ENCODE peak calls at places on chromosomes 6 and 20, in nine cellular contexts. One of them, this sample, is unnamed.

GRCh38 chr6:43636312-43636667 is 650 bp downstream of the MAD2L1BP start:
- DNase-seq in pancreas: no peak
- DNase-seq in lung: no peak
- DNase-seq in astrocyte of the spinal cord: no peak
- DNase-seq in mucosa of descending colon: no peak
- DNase-seq in RWPE2: no peak
- DNase-seq in fibroblast of mammary gland: peak
- DNase-seq in CD4-positive, alpha-beta T cell: no peak
- DNase-seq in CD8-positive, alpha-beta T cell: no peak
- DNase-seq in this sample: no peak

GRCh38 chr20:20820780-20821495 is 108.5 kb upstream of the RALGAPA2 start:
- DNase-seq in pancreas: no peak
- DNase-seq in lung: no peak
- DNase-seq in astrocyte of the spinal cord: no peak
- DNase-seq in mucosa of descending colon: no peak
- DNase-seq in RWPE2: no peak
- DNase-seq in fibroblast of mammary gland: no peak
- DNase-seq in CD4-positive, alpha-beta T cell: no peak
- DNase-seq in CD8-positive, alpha-beta T cell: no peak
- DNase-seq in this sample: no peak

GRCh38 chr6:152050451-152051195 is 243.1 kb downstream of the ESR1 start:
- DNase-seq in pancreas: no peak
- DNase-seq in lung: no peak
- DNase-seq in astrocyte of the spinal cord: no peak
- DNase-seq in mucosa of descending colon: no peak
- DNase-seq in RWPE2: no peak
- DNase-seq in fibroblast of mammary gland: no peak
- DNase-seq in CD4-positive, alpha-beta T cell: no peak
- DNase-seq in CD8-positive, alpha-beta T cell: no peak
- DNase-seq in this sample: no peak

GRCh38 chr20:62623488-62624324 is 18.6 kb upstream of the SLCO4A1 start:
- DNase-seq in pancreas: peak
- DNase-seq in lung: peak
- DNase-seq in astrocyte of the spinal cord: peak
- DNase-seq in mucosa of descending colon: peak
- DNase-seq in RWPE2: peak
- DNase-seq in fibroblast of mammary gland: peak
- DNase-seq in CD4-positive, alpha-beta T cell: peak
- DNase-seq in CD8-positive, alpha-beta T cell: peak
- DNase-seq in this sample: peak

GRCh38 chr6:40249935-40250334 is 315.7 kb upstream of the MOCS1 start:
- DNase-seq in pancreas: no peak
- DNase-seq in lung: no peak
- DNase-seq in astrocyte of the spinal cord: no peak
- DNase-seq in mucosa of descending colon: no peak
- DNase-seq in RWPE2: no peak
- DNase-seq in fibroblast of mammary gland: no peak
- DNase-seq in CD4-positive, alpha-beta T cell: no peak
- DNase-seq in CD8-positive, alpha-beta T cell: no peak
- DNase-seq in this sample: no peak

GRCh38 chr6:307874-308273 is 15.6 kb downstream of the DUSP22 start:
- DNase-seq in pancreas: no peak
- DNase-seq in lung: no peak
- DNase-seq in astrocyte of the spinal cord: no peak
- DNase-seq in mucosa of descending colon: no peak
- DNase-seq in RWPE2: no peak
- DNase-seq in fibroblast of mammary gland: no peak
- DNase-seq in CD4-positive, alpha-beta T cell: no peak
- DNase-seq in CD8-positive, alpha-beta T cell: no peak
- DNase-seq in this sample: no peak

GRCh38 chr6:41426438-41426851 is 91.0 kb downstream of the NCR2 start:
- DNase-seq in pancreas: no peak
- DNase-seq in lung: no peak
- DNase-seq in astrocyte of the spinal cord: peak
- DNase-seq in mucosa of descending colon: no peak
- DNase-seq in RWPE2: no peak
- DNase-seq in fibroblast of mammary gland: no peak
- DNase-seq in CD4-positive, alpha-beta T cell: no peak
- DNase-seq in CD8-positive, alpha-beta T cell: no peak
- DNase-seq in this sample: no peak

GRCh38 chr6:71080151-71080550 is 123.3 kb upstream of the B3GAT2 start:
- DNase-seq in pancreas: no peak
- DNase-seq in lung: no peak
- DNase-seq in astrocyte of the spinal cord: no peak
- DNase-seq in mucosa of descending colon: no peak
- DNase-seq in RWPE2: no peak
- DNase-seq in fibroblast of mammary gland: peak
- DNase-seq in CD4-positive, alpha-beta T cell: no peak
- DNase-seq in CD8-positive, alpha-beta T cell: no peak
- DNase-seq in this sample: no peak

GRCh38 chr6:79710127-79710526 is 79.0 kb downstream of the SH3BGRL2 start:
- DNase-seq in pancreas: no peak
- DNase-seq in lung: no peak
- DNase-seq in astrocyte of the spinal cord: no peak
- DNase-seq in mucosa of descending colon: peak
- DNase-seq in RWPE2: no peak
- DNase-seq in fibroblast of mammary gland: no peak
- DNase-seq in CD4-positive, alpha-beta T cell: no peak
- DNase-seq in CD8-positive, alpha-beta T cell: no peak
- DNase-seq in this sample: no peak

GRCh38 chr20:43583982-43584432 is 6.7 kb upstream of the IFT52 start:
- DNase-seq in pancreas: peak
- DNase-seq in lung: peak
- DNase-seq in astrocyte of the spinal cord: peak
- DNase-seq in mucosa of descending colon: no peak
- DNase-seq in RWPE2: peak
- DNase-seq in fibroblast of mammary gland: peak
- DNase-seq in CD4-positive, alpha-beta T cell: no peak
- DNase-seq in CD8-positive, alpha-beta T cell: no peak
- DNase-seq in this sample: peak

GRCh38 chr6:6942826-6943225 is 164.9 kb upstream of the RREB1 start:
- DNase-seq in pancreas: no peak
- DNase-seq in lung: peak
- DNase-seq in astrocyte of the spinal cord: peak
- DNase-seq in mucosa of descending colon: peak
- DNase-seq in RWPE2: no peak
- DNase-seq in fibroblast of mammary gland: peak
- DNase-seq in CD4-positive, alpha-beta T cell: no peak
- DNase-seq in CD8-positive, alpha-beta T cell: no peak
- DNase-seq in this sample: peak

GRCh38 chr6:12369781-12370262 is 79.7 kb downstream of the EDN1 start:
- DNase-seq in pancreas: no peak
- DNase-seq in lung: peak
- DNase-seq in astrocyte of the spinal cord: no peak
- DNase-seq in mucosa of descending colon: no peak
- DNase-seq in RWPE2: no peak
- DNase-seq in fibroblast of mammary gland: no peak
- DNase-seq in CD4-positive, alpha-beta T cell: no peak
- DNase-seq in CD8-positive, alpha-beta T cell: no peak
- DNase-seq in this sample: peak
- TF ChIP-seq CTCF in pancreas: no peak
- TF ChIP-seq CTCF in lung: no peak
- TF ChIP-seq CTCF in astrocyte of the spinal cord: no peak
- TF ChIP-seq CTCF in mucosa of descending colon: no peak
- TF ChIP-seq CTCF in RWPE2: peak
- TF ChIP-seq CTCF in fibroblast of mammary gland: no peak
- TF ChIP-seq CTCF in CD4-positive, alpha-beta T cell: no peak
- TF ChIP-seq CTCF in CD8-positive, alpha-beta T cell: no peak
- TF ChIP-seq CTCF in this sample: peak

GRCh38 chr6:69768664-69769063 is 28.1 kb downstream of the LMBRD1 start:
- DNase-seq in pancreas: no peak
- DNase-seq in lung: no peak
- DNase-seq in astrocyte of the spinal cord: no peak
- DNase-seq in mucosa of descending colon: no peak
- DNase-seq in RWPE2: no peak
- DNase-seq in fibroblast of mammary gland: peak
- DNase-seq in CD4-positive, alpha-beta T cell: no peak
- DNase-seq in CD8-positive, alpha-beta T cell: no peak
- DNase-seq in this sample: no peak
- TF ChIP-seq CTCF in pancreas: no peak
- TF ChIP-seq CTCF in lung: no peak
- TF ChIP-seq CTCF in astrocyte of the spinal cord: peak
- TF ChIP-seq CTCF in mucosa of descending colon: no peak
- TF ChIP-seq CTCF in RWPE2: peak
- TF ChIP-seq CTCF in fibroblast of mammary gland: no peak
- TF ChIP-seq CTCF in CD4-positive, alpha-beta T cell: no peak
- TF ChIP-seq CTCF in CD8-positive, alpha-beta T cell: no peak
- TF ChIP-seq CTCF in this sample: peak

GRCh38 chr20:41746635-41747034 is 128.5 kb upstream of the CHD6 start:
- DNase-seq in pancreas: no peak
- DNase-seq in lung: no peak
- DNase-seq in astrocyte of the spinal cord: no peak
- DNase-seq in mucosa of descending colon: no peak
- DNase-seq in RWPE2: no peak
- DNase-seq in fibroblast of mammary gland: no peak
- DNase-seq in CD4-positive, alpha-beta T cell: no peak
- DNase-seq in CD8-positive, alpha-beta T cell: no peak
- DNase-seq in this sample: no peak
- TF ChIP-seq CTCF in pancreas: no peak
- TF ChIP-seq CTCF in lung: no peak
- TF ChIP-seq CTCF in astrocyte of the spinal cord: no peak
- TF ChIP-seq CTCF in mucosa of descending colon: no peak
- TF ChIP-seq CTCF in RWPE2: peak
- TF ChIP-seq CTCF in fibroblast of mammary gland: no peak
- TF ChIP-seq CTCF in CD4-positive, alpha-beta T cell: no peak
- TF ChIP-seq CTCF in CD8-positive, alpha-beta T cell: no peak
- TF ChIP-seq CTCF in this sample: no peak

GRCh38 chr6:162622572-162622971 is 105.0 kb downstream of the PRKN start:
- DNase-seq in pancreas: no peak
- DNase-seq in lung: no peak
- DNase-seq in astrocyte of the spinal cord: no peak
- DNase-seq in mucosa of descending colon: no peak
- DNase-seq in RWPE2: no peak
- DNase-seq in fibroblast of mammary gland: no peak
- DNase-seq in CD4-positive, alpha-beta T cell: no peak
- DNase-seq in CD8-positive, alpha-beta T cell: no peak
- DNase-seq in this sample: no peak

GRCh38 chr6:162618463-162619002 is 109.0 kb downstream of the PRKN start:
- DNase-seq in pancreas: no peak
- DNase-seq in lung: no peak
- DNase-seq in astrocyte of the spinal cord: no peak
- DNase-seq in mucosa of descending colon: no peak
- DNase-seq in RWPE2: no peak
- DNase-seq in fibroblast of mammary gland: no peak
- DNase-seq in CD4-positive, alpha-beta T cell: no peak
- DNase-seq in CD8-positive, alpha-beta T cell: no peak
- DNase-seq in this sample: no peak

GRCh38 chr6:162621246-162621645 is 106.3 kb downstream of the PRKN start:
- DNase-seq in pancreas: no peak
- DNase-seq in lung: no peak
- DNase-seq in astrocyte of the spinal cord: peak
- DNase-seq in mucosa of descending colon: no peak
- DNase-seq in RWPE2: no peak
- DNase-seq in fibroblast of mammary gland: peak
- DNase-seq in CD4-positive, alpha-beta T cell: no peak
- DNase-seq in CD8-positive, alpha-beta T cell: no peak
- DNase-seq in this sample: no peak

GRCh38 chr6:162615016-162615717 is 112.4 kb downstream of the PRKN start:
- DNase-seq in pancreas: no peak
- DNase-seq in lung: no peak
- DNase-seq in astrocyte of the spinal cord: no peak
- DNase-seq in mucosa of descending colon: no peak
- DNase-seq in RWPE2: no peak
- DNase-seq in fibroblast of mammary gland: peak
- DNase-seq in CD4-positive, alpha-beta T cell: no peak
- DNase-seq in CD8-positive, alpha-beta T cell: no peak
- DNase-seq in this sample: no peak

DNA sequence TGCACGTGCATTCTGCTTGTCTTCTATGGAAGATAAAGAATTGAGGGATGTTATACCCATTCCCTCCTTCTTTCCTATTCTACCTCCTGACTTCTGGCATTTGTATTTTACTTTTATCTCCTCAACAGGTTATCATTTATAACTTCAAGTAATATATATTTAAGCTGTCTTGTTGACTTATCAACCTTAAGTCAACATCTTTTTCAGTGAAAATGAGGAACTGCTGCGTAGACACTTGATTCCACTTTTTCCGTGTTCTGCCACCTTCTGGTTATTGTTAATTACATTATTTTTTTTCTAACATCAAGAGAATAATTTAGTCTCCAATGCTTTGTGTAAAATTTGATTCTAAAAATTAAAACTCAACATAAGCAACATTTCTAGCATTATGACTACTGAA is 107.5 kb downstream of the PRKN start:
- DNase-seq in pancreas: no peak
- DNase-seq in lung: no peak
- DNase-seq in astrocyte of the spinal cord: no peak
- DNase-seq in mucosa of descending colon: no peak
- DNase-seq in RWPE2: no peak
- DNase-seq in fibroblast of mammary gland: no peak
- DNase-seq in CD4-positive, alpha-beta T cell: no peak
- DNase-seq in CD8-positive, alpha-beta T cell: no peak
- DNase-seq in this sample: no peak
- TF ChIP-seq CTCF in pancreas: no peak
- TF ChIP-seq CTCF in lung: no peak
- TF ChIP-seq CTCF in astrocyte of the spinal cord: no peak
- TF ChIP-seq CTCF in mucosa of descending colon: no peak
- TF ChIP-seq CTCF in RWPE2: no peak
- TF ChIP-seq CTCF in fibroblast of mammary gland: no peak
- TF ChIP-seq CTCF in CD4-positive, alpha-beta T cell: no peak
- TF ChIP-seq CTCF in CD8-positive, alpha-beta T cell: no peak
- TF ChIP-seq CTCF in this sample: no peak

DNA sequence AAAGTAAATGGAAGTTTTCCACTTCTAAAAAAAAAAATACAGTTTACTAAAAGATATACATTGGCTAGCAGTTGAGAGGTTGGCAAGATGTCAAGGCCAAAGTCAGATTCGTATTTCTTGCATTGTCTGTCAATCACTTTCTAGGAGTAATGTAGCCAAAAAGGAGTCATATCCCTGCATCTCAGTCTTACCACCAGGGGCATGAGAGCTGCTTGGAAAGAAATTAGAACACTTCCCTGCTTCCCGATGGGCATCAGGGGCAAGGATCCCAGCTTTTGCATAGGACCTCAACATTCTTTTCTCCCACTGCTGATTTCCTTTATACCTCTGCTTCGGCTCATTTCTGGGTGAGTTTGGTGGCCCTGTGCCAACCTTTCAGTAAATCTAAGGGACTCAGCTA is 581.0 kb upstream of the MAP3K7 start:
- DNase-seq in pancreas: no peak
- DNase-seq in lung: no peak
- DNase-seq in astrocyte of the spinal cord: no peak
- DNase-seq in mucosa of descending colon: no peak
- DNase-seq in RWPE2: no peak
- DNase-seq in fibroblast of mammary gland: no peak
- DNase-seq in CD4-positive, alpha-beta T cell: no peak
- DNase-seq in CD8-positive, alpha-beta T cell: no peak
- DNase-seq in this sample: no peak
- TF ChIP-seq CTCF in pancreas: no peak
- TF ChIP-seq CTCF in lung: no peak
- TF ChIP-seq CTCF in astrocyte of the spinal cord: peak
- TF ChIP-seq CTCF in mucosa of descending colon: no peak
- TF ChIP-seq CTCF in RWPE2: peak
- TF ChIP-seq CTCF in fibroblast of mammary gland: no peak
- TF ChIP-seq CTCF in CD4-positive, alpha-beta T cell: no peak
- TF ChIP-seq CTCF in CD8-positive, alpha-beta T cell: no peak
- TF ChIP-seq CTCF in this sample: no peak

This sample was measured in CD14-positive monocyte.